ENCODE peak calls at places on chromosomes 2 and 18, in four cellular contexts. R is CD4-positive, CD25-positive, alpha-beta regulatory T cell; B is left ventricle myocardium inferior; X is BJ. G is an unnamed sample.

GRCh38 chr2:228261546-228261945 is 80.1 kb upstream of the SPHKAP start:
- DNase-seq in R (no peak), B (no peak), X (no peak), G (no peak)

GRCh38 chr2:188576657-188577056 is 285.0 kb downstream of the GULP1 start:
- DNase-seq in R (no peak), B (no peak), X (peak), G (no peak)

GRCh38 chr2:25276569-25277465 is 64.9 kb downstream of the DNMT3A start:
- DNase-seq in R (peak), B (peak), X (no peak), G (no peak)

GRCh38 chr2:100285691-100286090 is 36.6 kb downstream of the LONRF2 start:
- DNase-seq in R (no peak), B (no peak), X (no peak), G (no peak)

GRCh38 chr18:45008694-45009372 is 328.1 kb downstream of the SETBP1 start:
- DNase-seq in R (peak), B (no peak), X (no peak), G (no peak)

GRCh38 chr18:76130845-76131244 is 364.2 kb downstream of the ZNF516 start:
- DNase-seq in R (no peak), B (no peak), X (peak), G (no peak)

GRCh38 chr2:107466241-107466640 is 360.5 kb upstream of the RGPD4 start:
- DNase-seq in R (no peak), B (no peak), X (no peak), G (no peak)

GRCh38 chr2:45380131-45380836 is 230.8 kb downstream of the SRBD1 start:
- DNase-seq in R (no peak), B (no peak), X (no peak), G (no peak)

GRCh38 chr2:118980022-118980421 is 38.0 kb downstream of the MARCO start:
- DNase-seq in R (no peak), B (no peak), X (no peak), G (no peak)

GRCh38 chr2:9002313-9002636 is 1.2 kb downstream of the MBOAT2 start:
- DNase-seq in R (no peak), B (no peak), X (no peak), G (no peak)

GRCh38 chr2:14516844-14517243 is 115.7 kb upstream of the LRATD1 start:
- DNase-seq in R (no peak), B (no peak), X (peak), G (peak)

GRCh38 chr2:11842324-11842723 is 95.9 kb downstream of the LPIN1 start:
- DNase-seq in R (no peak), B (no peak), X (no peak), G (no peak)

GRCh38 chr2:61722800-61723199 is 131.1 kb downstream of the FAM161A start:
- DNase-seq in R (no peak), B (no peak), X (no peak), G (no peak)

GRCh38 chr2:150781142-150781541 is 293.7 kb upstream of the RND3 start:
- DNase-seq in R (no peak), B (no peak), X (no peak), G (no peak)

GRCh38 chr2:54755641-54756326 is 32.3 kb downstream of the EML6 start:
- DNase-seq in R (no peak), B (no peak), X (no peak), G (no peak)

GRCh38 chr18:13428319-13428718 is 209.8 kb downstream of the LDLRAD4 start:
- DNase-seq in R (no peak), B (no peak), X (no peak), G (no peak)

GRCh38 chr2:143936758-143937562 is 583.0 kb downstream of the ZEB2 start:
- DNase-seq in R (peak), B (peak), X (no peak), G (no peak)

GRCh38 chr2:10466801-10467200 is 18.7 kb upstream of the ODC1 start:
- DNase-seq in R (no peak), B (no peak), X (no peak), G (no peak)

DNA sequence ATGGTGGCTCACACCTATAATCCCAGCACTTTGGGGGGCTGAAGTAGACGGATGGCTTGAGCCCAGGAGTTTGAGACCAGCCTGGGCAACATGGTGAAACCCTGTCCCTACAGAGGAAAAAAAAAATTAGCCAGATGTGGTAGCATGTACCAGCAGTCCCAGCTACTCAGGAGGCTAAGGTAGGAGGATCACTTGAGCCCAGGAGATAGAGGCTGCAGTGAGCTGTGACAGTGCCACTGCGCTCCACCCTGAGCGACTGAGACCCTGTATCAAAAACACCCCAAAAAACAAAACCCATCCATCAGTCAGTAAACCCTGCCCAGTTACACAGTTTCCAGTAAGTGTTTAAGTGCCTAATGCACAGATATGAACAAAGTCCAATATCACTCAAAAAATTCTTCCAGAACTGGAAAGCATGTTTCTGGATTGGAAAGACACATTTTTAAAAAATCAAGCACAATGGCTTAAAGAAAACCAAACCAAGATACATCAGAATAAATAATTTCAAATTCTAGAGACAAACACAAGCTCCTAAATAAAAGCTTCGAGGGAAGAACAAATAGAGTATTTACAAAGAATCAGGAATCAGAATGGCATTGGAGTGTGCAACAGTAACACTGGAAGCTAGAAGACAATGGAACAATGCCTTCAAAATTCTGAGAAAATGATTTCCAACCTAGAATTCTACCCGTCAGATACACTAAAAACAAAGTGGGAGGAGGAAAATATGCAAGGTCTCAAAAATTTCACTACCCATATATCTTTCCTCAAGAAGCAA is 72.4 kb downstream of the TLK1 start:
- DNase-seq in R (no peak), B (no peak), X (no peak), G (no peak)
- H3K4me3 ChIP-seq in R (no peak), B (no peak), X (no peak), G (no peak)

GRCh38 chr2:105736145-105736544 is 8.6 kb upstream of the NCK2 start:
- DNase-seq in R (no peak), B (no peak), X (no peak), G (no peak)

GRCh38 chr2:105739944-105740734 is 4.6 kb upstream of the NCK2 start:
- DNase-seq in R (no peak), B (no peak), X (no peak), G (no peak)

GRCh38 chr2:105739408-105739807 is 5.3 kb upstream of the NCK2 start:
- DNase-seq in R (peak), B (no peak), X (no peak), G (no peak)

GRCh38 chr2:105737980-105738657 is 6.6 kb upstream of the NCK2 start:
- DNase-seq in R (peak), B (no peak), X (no peak), G (no peak)

GRCh38 chr2:105738658-105739051 is 6.1 kb upstream of the NCK2 start:
- DNase-seq in R (peak), B (no peak), X (no peak), G (no peak)
- H3K4me3 ChIP-seq in R (peak), B (no peak), X (no peak), G (no peak)

GRCh38 chr2:140910683-140911082 is 1220.1 kb downstream of the LRP1B start:
- DNase-seq in R (no peak), B (no peak), X (no peak), G (no peak)

DNA sequence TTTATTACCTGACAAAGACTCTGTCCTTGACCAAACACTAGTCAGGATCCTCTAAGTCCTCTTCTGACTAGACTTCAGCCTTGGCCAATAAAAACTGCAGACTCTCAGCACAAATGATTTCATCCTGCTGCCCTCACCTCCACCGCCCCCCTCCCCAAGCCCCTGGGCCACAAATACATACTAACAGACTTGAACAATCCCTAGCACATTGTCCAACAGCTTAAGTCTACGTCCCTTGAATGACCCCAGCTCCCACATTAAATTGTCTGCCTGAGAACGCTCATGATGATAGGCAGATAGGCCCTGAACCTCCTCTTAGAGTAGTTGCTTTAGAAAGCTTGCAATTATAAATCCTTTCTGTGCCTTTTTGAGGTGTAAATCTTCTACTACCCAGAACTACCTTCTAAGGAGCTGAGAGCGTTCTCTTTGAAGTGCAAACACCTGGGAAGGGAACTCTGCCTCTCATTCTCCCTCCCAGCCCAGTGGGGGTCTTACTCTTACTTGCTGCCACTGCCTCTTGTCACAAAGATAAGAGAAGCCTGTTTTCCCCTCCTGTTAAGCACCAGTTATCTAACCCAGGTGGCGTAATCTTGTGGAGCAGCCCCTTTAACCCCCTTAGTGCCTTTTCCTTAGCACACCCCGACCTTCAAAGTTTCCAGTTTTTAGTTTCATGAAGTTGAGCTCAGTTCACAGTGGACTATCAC is 1225.6 kb downstream of the LRP1B start:
- DNase-seq in R (no peak), B (no peak), X (no peak), G (no peak)
- H3K4me3 ChIP-seq in R (no peak), B (no peak), X (no peak), G (no peak)

GRCh38 chr18:34611904-34612303 is 98.2 kb upstream of the DTNA start:
- DNase-seq in R (no peak), B (peak), X (no peak), G (no peak)
- H3K4me3 ChIP-seq in R (no peak), B (no peak), X (no peak), G (no peak)

GRCh38 chr2:31237348-31238017 is 3.5 kb downstream of the EHD3 start:
- DNase-seq in R (no peak), B (no peak), X (no peak), G (no peak)

GRCh38 chr2:31234690-31235503 is 945 bp downstream of the EHD3 start:
- DNase-seq in R (no peak), B (no peak), X (no peak), G (no peak)

GRCh38 chr2:31235504-31235902 is 1.6 kb downstream of the EHD3 start:
- DNase-seq in R (no peak), B (no peak), X (peak), G (peak)

GRCh38 chr2:31238126-31238905 is 4.4 kb downstream of the EHD3 start:
- DNase-seq in R (no peak), B (peak), X (no peak), G (no peak)

GRCh38 chr2:31236433-31237205 is 2.7 kb downstream of the EHD3 start:
- DNase-seq in R (no peak), B (no peak), X (no peak), G (no peak)
- H3K4me3 ChIP-seq in R (no peak), B (peak), X (no peak), G (no peak)

GRCh38 chr18:74213429-74213828 is 65.1 kb downstream of the TIMM21 start:
- DNase-seq in R (no peak), B (no peak), X (no peak), G (no peak)
- H3K4me3 ChIP-seq in R (no peak), B (no peak), X (no peak), G (no peak)

G was measured in AG04449.